ENCODE peak calls at places on chromosomes 7 and 10, in seven cellular contexts. One of them, this sample, is unnamed.

GRCh38 chr10:68594405-68594804 is 34.3 kb downstream of the TET1 start:
- DNase-seq in mesendoderm: no peak
- DNase-seq in SJSA1: peak; percentile 63
- DNase-seq in A549: no peak
- DNase-seq in heart left ventricle: peak; percentile 48
- DNase-seq in aorta: no peak
- DNase-seq in CD8-positive, alpha-beta T cell: no peak
- DNase-seq in this sample: no peak

GRCh38 chr7:2242541-2243482 is 786 bp downstream of the NUDT1 start:
- DNase-seq in mesendoderm: peak; percentile 62
- DNase-seq in SJSA1: peak; percentile 65
- DNase-seq in A549: peak; percentile 32
- DNase-seq in heart left ventricle: no peak
- DNase-seq in aorta: no peak
- DNase-seq in CD8-positive, alpha-beta T cell: no peak
- DNase-seq in this sample: peak; percentile 47

GRCh38 chr7:2003451-2003930 is 229.3 kb downstream of the MAD1L1 start:
- DNase-seq in mesendoderm: no peak
- DNase-seq in SJSA1: no peak
- DNase-seq in A549: no peak
- DNase-seq in heart left ventricle: peak; percentile 9
- DNase-seq in aorta: peak; percentile 36
- DNase-seq in CD8-positive, alpha-beta T cell: no peak
- DNase-seq in this sample: no peak

GRCh38 chr10:75589895-75590654 is 158.7 kb downstream of the LRMDA start:
- DNase-seq in mesendoderm: no peak
- DNase-seq in SJSA1: no peak
- DNase-seq in A549: no peak
- DNase-seq in heart left ventricle: no peak
- DNase-seq in aorta: no peak
- DNase-seq in CD8-positive, alpha-beta T cell: no peak
- DNase-seq in this sample: no peak

GRCh38 chr10:110684800-110685446 is 40.8 kb downstream of the RBM20 start:
- DNase-seq in mesendoderm: no peak
- DNase-seq in SJSA1: peak; percentile 92
- DNase-seq in A549: no peak
- DNase-seq in heart left ventricle: peak; percentile 65
- DNase-seq in aorta: peak; percentile 68
- DNase-seq in CD8-positive, alpha-beta T cell: no peak
- DNase-seq in this sample: no peak

GRCh38 chr10:69004821-69005220 is 16.2 kb downstream of the KIFBP start:
- DNase-seq in mesendoderm: peak; percentile 31
- DNase-seq in SJSA1: peak; percentile 31
- DNase-seq in A549: peak; percentile 35
- DNase-seq in heart left ventricle: no peak
- DNase-seq in aorta: no peak
- DNase-seq in CD8-positive, alpha-beta T cell: no peak
- DNase-seq in this sample: peak; percentile 62

GRCh38 chr10:58531084-58531695 is 18.5 kb downstream of the BICC1 start:
- DNase-seq in mesendoderm: peak; percentile 73
- DNase-seq in SJSA1: peak; percentile 65
- DNase-seq in A549: no peak
- DNase-seq in heart left ventricle: no peak
- DNase-seq in aorta: peak; percentile 38
- DNase-seq in CD8-positive, alpha-beta T cell: peak; percentile 15
- DNase-seq in this sample: no peak

GRCh38 chr7:157757211-157757610 is 420.4 kb downstream of the DNAJB6 start:
- DNase-seq in mesendoderm: no peak
- DNase-seq in SJSA1: no peak
- DNase-seq in A549: no peak
- DNase-seq in heart left ventricle: no peak
- DNase-seq in aorta: peak; percentile 26
- DNase-seq in CD8-positive, alpha-beta T cell: no peak
- DNase-seq in this sample: no peak

GRCh38 chr7:129989466-129989865 is 36.7 kb upstream of the UBE2H start:
- DNase-seq in mesendoderm: no peak
- DNase-seq in SJSA1: no peak
- DNase-seq in A549: no peak
- DNase-seq in heart left ventricle: no peak
- DNase-seq in aorta: no peak
- DNase-seq in CD8-positive, alpha-beta T cell: peak; percentile 9
- DNase-seq in this sample: peak; percentile 10

GRCh38 chr10:84353052-84353803 is 24.8 kb downstream of the CCSER2 start:
- DNase-seq in mesendoderm: no peak
- DNase-seq in SJSA1: no peak
- DNase-seq in A549: no peak
- DNase-seq in heart left ventricle: no peak
- DNase-seq in aorta: no peak
- DNase-seq in CD8-positive, alpha-beta T cell: no peak
- DNase-seq in this sample: no peak

GRCh38 chr7:123732413-123733091 is 16.3 kb downstream of the WASL start:
- DNase-seq in mesendoderm: no peak
- DNase-seq in SJSA1: no peak
- DNase-seq in A549: no peak
- DNase-seq in heart left ventricle: no peak
- DNase-seq in aorta: no peak
- DNase-seq in CD8-positive, alpha-beta T cell: no peak
- DNase-seq in this sample: no peak

GRCh38 chr10:66942407-66942806 is 16.6 kb downstream of the LRRTM3 start:
- DNase-seq in mesendoderm: no peak
- DNase-seq in SJSA1: no peak
- DNase-seq in A549: no peak
- DNase-seq in heart left ventricle: no peak
- DNase-seq in aorta: no peak
- DNase-seq in CD8-positive, alpha-beta T cell: no peak
- DNase-seq in this sample: no peak

GRCh38 chr7:36792421-36792820 is 68.1 kb upstream of the AOAH start:
- DNase-seq in mesendoderm: no peak
- DNase-seq in SJSA1: no peak
- DNase-seq in A549: no peak
- DNase-seq in heart left ventricle: no peak
- DNase-seq in aorta: no peak
- DNase-seq in CD8-positive, alpha-beta T cell: no peak
- DNase-seq in this sample: no peak

GRCh38 chr7:155798673-155799439 is 13.4 kb downstream of the SHH start:
- DNase-seq in mesendoderm: no peak
- DNase-seq in SJSA1: no peak
- DNase-seq in A549: no peak
- DNase-seq in heart left ventricle: peak; percentile 12
- DNase-seq in aorta: no peak
- DNase-seq in CD8-positive, alpha-beta T cell: no peak
- DNase-seq in this sample: peak; percentile 27

GRCh38 chr10:66535418-66535817 is 390.4 kb upstream of the LRRTM3 start:
- DNase-seq in mesendoderm: no peak
- DNase-seq in SJSA1: no peak
- DNase-seq in A549: no peak
- DNase-seq in heart left ventricle: no peak
- DNase-seq in aorta: no peak
- DNase-seq in CD8-positive, alpha-beta T cell: no peak
- DNase-seq in this sample: no peak

GRCh38 chr10:122124808-122125207 is 135.8 kb downstream of the TACC2 start:
- DNase-seq in mesendoderm: no peak
- DNase-seq in SJSA1: no peak
- DNase-seq in A549: no peak
- DNase-seq in heart left ventricle: no peak
- DNase-seq in aorta: no peak
- DNase-seq in CD8-positive, alpha-beta T cell: no peak
- DNase-seq in this sample: no peak

GRCh38 chr10:48490576-48491345 is 114.1 kb downstream of the ARHGAP22 start:
- DNase-seq in mesendoderm: no peak
- DNase-seq in SJSA1: no peak
- DNase-seq in A549: no peak
- DNase-seq in heart left ventricle: peak; percentile 14
- DNase-seq in aorta: no peak
- DNase-seq in CD8-positive, alpha-beta T cell: no peak
- DNase-seq in this sample: no peak

GRCh38 chr10:98391578-98391991 is 23.4 kb downstream of the PYROXD2 start:
- DNase-seq in mesendoderm: no peak
- DNase-seq in SJSA1: no peak
- DNase-seq in A549: no peak
- DNase-seq in heart left ventricle: peak; percentile 78
- DNase-seq in aorta: peak; percentile 81
- DNase-seq in CD8-positive, alpha-beta T cell: no peak
- DNase-seq in this sample: peak; percentile 14

GRCh38 chr7:28865494-28866257 is 92.5 kb downstream of the TRIL start:
- DNase-seq in mesendoderm: peak; percentile 69
- DNase-seq in SJSA1: peak; percentile 15
- DNase-seq in A549: no peak
- DNase-seq in heart left ventricle: no peak
- DNase-seq in aorta: no peak
- DNase-seq in CD8-positive, alpha-beta T cell: no peak
- DNase-seq in this sample: no peak

GRCh38 chr7:6163402-6163801 is 109.0 kb downstream of the CYTH3 start:
- DNase-seq in mesendoderm: no peak
- DNase-seq in SJSA1: no peak
- DNase-seq in A549: no peak
- DNase-seq in heart left ventricle: no peak
- DNase-seq in aorta: no peak
- DNase-seq in CD8-positive, alpha-beta T cell: no peak
- DNase-seq in this sample: no peak

GRCh38 chr10:103745264-103746247 is 109.8 kb downstream of the SH3PXD2A start:
- DNase-seq in mesendoderm: peak; percentile 53
- DNase-seq in SJSA1: no peak
- DNase-seq in A549: no peak
- DNase-seq in heart left ventricle: no peak
- DNase-seq in aorta: no peak
- DNase-seq in CD8-positive, alpha-beta T cell: no peak
- DNase-seq in this sample: peak; percentile 87

GRCh38 chr7:151699920-151700319 is 177.0 kb downstream of the PRKAG2 start:
- DNase-seq in mesendoderm: no peak
- DNase-seq in SJSA1: no peak
- DNase-seq in A549: no peak
- DNase-seq in heart left ventricle: no peak
- DNase-seq in aorta: no peak
- DNase-seq in CD8-positive, alpha-beta T cell: no peak
- DNase-seq in this sample: no peak
- H3K4me1 ChIP-seq in mesendoderm: peaks cover 4% of the 10 kb centered on the region
- H3K4me1 ChIP-seq in SJSA1: peaks cover 50% of the 10 kb centered on the region
- H3K4me1 ChIP-seq in A549: peaks cover 67% of the 10 kb centered on the region
- H3K4me1 ChIP-seq in heart left ventricle: peaks cover 5% of the 10 kb centered on the region
- H3K4me1 ChIP-seq in aorta: no peaks in the 10 kb centered on the region
- H3K4me1 ChIP-seq in CD8-positive, alpha-beta T cell: peaks cover 12% of the 10 kb centered on the region
- H3K4me1 ChIP-seq in this sample: no peaks in the 10 kb centered on the region

GRCh38 chr7:24442170-24442777 is 131.0 kb upstream of the PALS2 start:
- DNase-seq in mesendoderm: peak; percentile 29
- DNase-seq in SJSA1: no peak
- DNase-seq in A549: no peak
- DNase-seq in heart left ventricle: no peak
- DNase-seq in aorta: no peak
- DNase-seq in CD8-positive, alpha-beta T cell: no peak
- DNase-seq in this sample: no peak

GRCh38 chr7:24448038-24448437 is 125.2 kb upstream of the PALS2 start:
- DNase-seq in mesendoderm: no peak
- DNase-seq in SJSA1: no peak
- DNase-seq in A549: no peak
- DNase-seq in heart left ventricle: no peak
- DNase-seq in aorta: no peak
- DNase-seq in CD8-positive, alpha-beta T cell: no peak
- DNase-seq in this sample: no peak

GRCh38 chr7:24440851-24441250 is 132.4 kb upstream of the PALS2 start:
- DNase-seq in mesendoderm: no peak
- DNase-seq in SJSA1: no peak
- DNase-seq in A549: no peak
- DNase-seq in heart left ventricle: no peak
- DNase-seq in aorta: no peak
- DNase-seq in CD8-positive, alpha-beta T cell: no peak
- DNase-seq in this sample: no peak

GRCh38 chr7:24441331-24442059 is 131.8 kb upstream of the PALS2 start:
- DNase-seq in mesendoderm: no peak
- DNase-seq in SJSA1: no peak
- DNase-seq in A549: no peak
- DNase-seq in heart left ventricle: no peak
- DNase-seq in aorta: no peak
- DNase-seq in CD8-positive, alpha-beta T cell: no peak
- DNase-seq in this sample: no peak

DNA sequence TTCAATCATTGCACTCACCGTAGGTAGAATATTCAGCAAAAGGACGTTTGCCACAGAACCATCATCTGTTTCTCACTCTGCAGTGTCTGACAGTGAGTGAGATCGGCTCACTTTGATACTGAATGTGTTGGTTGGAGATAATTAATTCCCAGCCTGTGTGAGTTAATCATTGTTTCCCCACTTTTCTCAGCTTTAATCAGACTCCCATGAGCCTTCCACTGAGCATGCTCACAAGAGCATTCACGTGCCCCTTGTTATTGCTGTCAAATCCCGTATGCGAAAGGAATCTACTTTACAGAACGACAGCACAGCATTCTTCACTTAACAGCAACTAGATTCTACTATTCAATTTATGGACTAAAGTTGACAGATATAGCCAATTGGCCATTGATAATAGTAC is 128.2 kb upstream of the PALS2 start:
- DNase-seq in mesendoderm: no peak
- DNase-seq in SJSA1: no peak
- DNase-seq in A549: no peak
- DNase-seq in heart left ventricle: no peak
- DNase-seq in aorta: no peak
- DNase-seq in CD8-positive, alpha-beta T cell: no peak
- DNase-seq in this sample: no peak
- H3K4me3 ChIP-seq in mesendoderm: no peak overlapping the region
- H3K4me3 ChIP-seq in SJSA1: no peak overlapping the region
- H3K4me3 ChIP-seq in A549: no peak overlapping the region
- H3K4me3 ChIP-seq in heart left ventricle: no peak overlapping the region
- H3K4me3 ChIP-seq in aorta: no peak overlapping the region
- H3K4me3 ChIP-seq in CD8-positive, alpha-beta T cell: no peak overlapping the region
- H3K4me3 ChIP-seq in this sample: no peak overlapping the region

GRCh38 chr7:17069146-17069545 is 187.4 kb upstream of the AGR3 start:
- DNase-seq in mesendoderm: no peak
- DNase-seq in SJSA1: no peak
- DNase-seq in A549: no peak
- DNase-seq in heart left ventricle: no peak
- DNase-seq in aorta: no peak
- DNase-seq in CD8-positive, alpha-beta T cell: no peak
- DNase-seq in this sample: no peak
- H3K4me1 ChIP-seq in mesendoderm: no peaks in the 10 kb centered on the region
- H3K4me1 ChIP-seq in SJSA1: no peaks in the 10 kb centered on the region
- H3K4me1 ChIP-seq in A549: no peaks in the 10 kb centered on the region
- H3K4me1 ChIP-seq in heart left ventricle: no peaks in the 10 kb centered on the region
- H3K4me1 ChIP-seq in aorta: no peaks in the 10 kb centered on the region
- H3K4me1 ChIP-seq in CD8-positive, alpha-beta T cell: no peaks in the 10 kb centered on the region
- H3K4me1 ChIP-seq in this sample: no peaks in the 10 kb centered on the region

DNA sequence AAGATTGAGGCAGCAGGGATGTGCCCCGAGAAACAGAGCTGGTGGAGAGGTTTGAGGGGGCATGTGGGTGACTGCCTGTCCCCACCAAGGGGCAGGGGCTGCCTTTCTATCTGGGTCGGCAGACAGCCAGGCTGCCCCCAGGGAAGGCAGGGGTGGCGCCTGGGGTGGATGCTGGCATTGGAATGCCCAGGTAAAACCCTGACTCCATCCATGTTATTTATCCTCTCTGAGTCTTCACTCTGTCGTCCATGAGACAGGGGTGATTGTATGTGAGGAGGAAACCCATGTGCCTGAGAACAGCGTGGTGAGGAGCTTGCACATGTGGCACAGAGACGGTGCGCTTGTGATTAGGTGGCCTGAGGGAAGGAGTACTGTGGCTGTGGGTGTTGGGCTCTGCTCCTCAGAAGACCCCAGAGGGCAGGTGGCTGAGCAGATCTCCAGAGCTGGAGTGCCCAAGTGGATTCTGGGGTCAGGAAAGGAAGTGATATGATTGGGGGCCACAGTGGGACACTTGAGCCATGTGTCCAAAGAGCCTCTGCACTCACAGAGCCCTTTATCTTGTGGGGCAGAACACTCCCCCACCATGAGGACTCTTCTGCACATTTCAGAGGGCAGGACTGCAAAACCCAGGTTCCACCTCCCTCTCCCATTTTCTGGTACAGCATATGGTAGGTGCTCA is 100.4 kb upstream of the RET start:
- DNase-seq in mesendoderm: no peak
- DNase-seq in SJSA1: no peak
- DNase-seq in A549: no peak
- DNase-seq in heart left ventricle: peak; percentile 9
- DNase-seq in aorta: no peak
- DNase-seq in CD8-positive, alpha-beta T cell: no peak
- DNase-seq in this sample: no peak
- H3K4me3 ChIP-seq in mesendoderm: no peak overlapping the region
- H3K4me3 ChIP-seq in SJSA1: no peak overlapping the region
- H3K4me3 ChIP-seq in A549: no peak overlapping the region
- H3K4me3 ChIP-seq in heart left ventricle: no peak overlapping the region
- H3K4me3 ChIP-seq in aorta: no peak overlapping the region
- H3K4me3 ChIP-seq in CD8-positive, alpha-beta T cell: no peak overlapping the region
- H3K4me3 ChIP-seq in this sample: no peak overlapping the region